ENCODE peak calls at places on chromosomes 7 and 10, in four cellular contexts. A, G, C and K are unnamed samples.

GRCh38 chr7:51023547-51023946 is 240.9 kb upstream of the GRB10 start:
- DNase-seq in A (no peak), G (no peak), C (no peak), K (no peak)

GRCh38 chr7:104207348-104207730 is 474 bp downstream of the ORC5 start:
- DNase-seq in A (peak), G (no peak), C (peak), K (peak)

GRCh38 chr7:37824987-37825509 is 23.3 kb upstream of the NME8 start:
- DNase-seq in A (no peak), G (no peak), C (no peak), K (no peak)

GRCh38 chr7:2260820-2261219 is 18.8 kb downstream of the NUDT1 start:
- DNase-seq in A (peak), G (no peak), C (peak), K (no peak)

GRCh38 chr7:146146866-146147265 is 30.3 kb downstream of the CNTNAP2 start:
- DNase-seq in A (no peak), G (no peak), C (peak), K (no peak)

GRCh38 chr10:24383681-24384106 is 174.8 kb downstream of the KIAA1217 start:
- DNase-seq in A (peak), G (no peak), C (peak), K (peak)

GRCh38 chr10:23980054-23980453 is 228.9 kb upstream of the KIAA1217 start:
- DNase-seq in A (no peak), G (no peak), C (no peak), K (no peak)

GRCh38 chr10:124060148-124060720 is 33.2 kb downstream of the CHST15 start:
- DNase-seq in A (no peak), G (no peak), C (no peak), K (no peak)

GRCh38 chr7:101435461-101436225 is 73.0 kb downstream of the COL26A1 start:
- DNase-seq in A (no peak), G (no peak), C (no peak), K (peak)

GRCh38 chr10:50373821-50374501 is 122.6 kb upstream of the ASAH2 start:
- DNase-seq in A (peak), G (no peak), C (no peak), K (peak)

GRCh38 chr7:138008588-138009349 is 6.9 kb upstream of the CREB3L2 start:
- DNase-seq in A (peak), G (peak), C (peak), K (peak)

GRCh38 chr7:114416089-114416990 is 1.7 kb downstream of the FOXP2 start:
- DNase-seq in A (peak), G (no peak), C (peak), K (no peak)

GRCh38 chr7:114418117-114418516 is 3.5 kb downstream of the FOXP2 start:
- DNase-seq in A (no peak), G (no peak), C (no peak), K (no peak)

GRCh38 chr7:114422478-114423217 is 8.0 kb downstream of the FOXP2 start:
- DNase-seq in A (no peak), G (no peak), C (no peak), K (peak)

GRCh38 chr7:114423218-114423496 is 8.5 kb downstream of the FOXP2 start:
- DNase-seq in A (no peak), G (no peak), C (no peak), K (no peak)

GRCh38 chr7:114419441-114420107 is 5.0 kb downstream of the FOXP2 start:
- DNase-seq in A (peak), G (no peak), C (no peak), K (no peak)
- H3K27ac ChIP-seq in A (no peak), G (peak), C (no peak), K (no peak)

GRCh38 chr10:60759181-60759580 is 19.1 kb upstream of the CDK1 start:
- DNase-seq in A (no peak), G (no peak), C (no peak), K (peak)
- H3K18ac ChIP-seq in A (no peak), G (no peak), C (no peak), K (no peak)

GRCh38 chr10:11035318-11035920 is 17.7 kb downstream of the CELF2 start:
- DNase-seq in A (peak), G (no peak), C (peak), K (peak)
- H3K9ac ChIP-seq in A (no peak), G (no peak), C (peak), K (peak)

GRCh38 chr10:71746344-71747037 is 26.8 kb downstream of the VSIR start:
- DNase-seq in A (no peak), G (no peak), C (no peak), K (peak)
- H3K27ac ChIP-seq in A (no peak), G (no peak), C (no peak), K (no peak)

DNA sequence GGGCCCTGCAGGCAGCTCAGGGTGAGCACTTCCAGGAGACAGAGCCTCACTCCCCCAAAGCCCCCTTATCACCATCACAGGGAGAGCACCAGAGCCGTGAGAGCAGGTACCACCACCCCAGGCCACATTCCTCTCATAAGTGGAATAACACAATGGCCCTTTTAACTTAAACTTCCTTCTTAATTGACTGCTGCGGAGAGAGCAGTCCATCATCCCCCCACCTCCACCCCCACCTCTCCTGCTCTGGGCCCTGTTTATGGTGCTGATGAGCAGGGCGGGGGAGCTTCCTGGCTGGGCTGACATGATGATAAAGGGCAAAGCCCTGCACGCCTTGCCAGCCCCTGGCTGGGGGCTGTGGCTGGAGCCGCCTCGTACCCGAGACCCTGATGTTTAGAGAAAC is 81.4 kb upstream of the PODXL start:
- DNase-seq in A (no peak), G (no peak), C (no peak), K (peak)
- H3K18ac ChIP-seq in A (no peak), G (peak), C (no peak), K (peak)

GRCh38 chr10:43228783-43229207 is 38.1 kb downstream of the RASGEF1A start:
- DNase-seq in A (no peak), G (no peak), C (no peak), K (no peak)
- H3K9ac ChIP-seq in A (no peak), G (peak), C (no peak), K (no peak)

DNA sequence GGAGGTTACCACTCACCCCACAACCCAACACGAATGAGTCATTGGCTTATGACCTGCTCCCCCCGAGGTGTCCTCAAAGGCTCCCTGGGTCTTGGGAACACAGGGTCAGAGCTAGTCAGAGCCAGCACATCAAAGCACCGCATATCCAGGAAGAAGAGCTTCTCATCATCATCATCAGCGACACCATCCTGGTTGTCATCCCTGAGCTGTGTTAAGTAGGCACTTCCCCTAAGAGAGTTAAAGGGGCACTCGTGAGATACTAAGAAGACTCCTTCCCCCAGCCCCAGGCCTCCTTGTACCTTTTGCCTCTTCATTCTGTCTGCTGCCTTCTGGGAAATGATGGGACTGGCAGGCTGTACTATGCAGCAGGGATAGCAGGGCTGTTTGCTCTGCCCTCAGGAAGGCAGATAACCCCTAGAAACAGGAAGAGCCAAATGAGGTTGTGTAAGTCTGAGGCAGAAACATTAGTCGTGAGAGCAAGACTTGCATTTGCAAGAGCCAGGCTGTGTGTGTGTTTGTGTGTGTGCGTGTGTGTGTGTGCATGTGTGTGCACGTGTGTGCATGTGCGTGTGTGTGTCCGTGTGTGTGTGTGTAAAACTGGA is 11.1 kb upstream of the CPA1 start:
- DNase-seq in A (peak), G (no peak), C (peak), K (peak)
- H3K27ac ChIP-seq in A (peak), G (no peak), C (peak), K (no peak)